ENCODE peak calls at places on chromosomes 12 and 14, in ten cellular contexts. T, R, A, N, B, K, C, F, Z and X are unnamed samples.

GRCh38 chr12:113372371-113372770 is 14.0 kb downstream of the PLBD2 start:
- DNase-seq in T (no peak), R (no peak), A (no peak), N (no peak), B (no peak), K (no peak), C (no peak), F (no peak), Z (no peak), X (no peak)

GRCh38 chr12:19088576-19088975 is 41.0 kb upstream of the PLEKHA5 start:
- DNase-seq in T (no peak), R (no peak), A (no peak), N (no peak), B (no peak), K (no peak), C (no peak), F (no peak), Z (no peak), X (no peak)

GRCh38 chr12:33588082-33588712 is 148.6 kb upstream of the SYT10 start:
- DNase-seq in T (no peak), R (no peak), A (no peak), N (no peak), B (no peak), K (peak), C (no peak), F (no peak), Z (no peak), X (peak)

GRCh38 chr14:66395300-66395699 is 90.9 kb upstream of the CCDC196 start:
- DNase-seq in T (no peak), R (no peak), A (no peak), N (no peak), B (peak), K (no peak), C (no peak), F (no peak), Z (no peak), X (no peak)

GRCh38 chr12:76643438-76643837 is 83.9 kb upstream of the OSBPL8 start:
- DNase-seq in T (no peak), R (no peak), A (no peak), N (no peak), B (no peak), K (no peak), C (peak), F (no peak), Z (no peak), X (peak)

GRCh38 chr14:65817011-65817410 is 404.5 kb downstream of the FUT8 start:
- DNase-seq in T (no peak), R (no peak), A (no peak), N (no peak), B (no peak), K (no peak), C (no peak), F (no peak), Z (no peak), X (no peak)

GRCh38 chr12:124391340-124392261 is 96.7 kb downstream of the RFLNA start:
- DNase-seq in T (no peak), R (no peak), A (peak), N (no peak), B (no peak), K (no peak), C (no peak), F (peak), Z (no peak), X (peak)

GRCh38 chr14:103819503-103820307 is 27.7 kb downstream of the PPP1R13B start:
- DNase-seq in T (no peak), R (peak), A (no peak), N (no peak), B (peak), K (no peak), C (no peak), F (peak), Z (peak), X (peak)

GRCh38 chr12:52687527-52688385 is 7.5 kb upstream of the KRT1 start:
- DNase-seq in T (no peak), R (no peak), A (peak), N (peak), B (peak), K (no peak), C (no peak), F (no peak), Z (no peak), X (no peak)

GRCh38 chr12:19575307-19576243 is 136.3 kb downstream of the AEBP2 start:
- DNase-seq in T (no peak), R (peak), A (peak), N (peak), B (peak), K (peak), C (peak), F (no peak), Z (peak), X (peak)